ENCODE peak calls at places on chromosomes 11 and 22, in eight cellular contexts. O is NCI-H2081; Z is MCF 10A; D is stimulated activated naive CD4-positive, alpha-beta T cell; B is T-cell; C is HS-5; W is stimulated activated CD4-positive, alpha-beta T cell treated with anti-CD3 and anti-CD28 coated beads, Interleukin-4, amount 100 ng/mL, for 48 hours; S is NCI-H1092. H is an unnamed sample.

GRCh38 chr11:96474263-96474662 is 84.5 kb downstream of the JRKL start:
- DNase-seq in S (no peak), O (no peak), B (no peak), W (no peak), C (no peak), D (no peak), Z (no peak), H (no peak)

GRCh38 chr22:48372395-48372794 is 1455.3 kb downstream of the BRD1 start:
- DNase-seq in D (no peak), S (no peak), C (no peak), Z (no peak), B (no peak), O (no peak), W (no peak), H (no peak)

GRCh38 chr22:21947040-21948014 is 5.3 kb downstream of the PPM1F start:
- DNase-seq in W (no peak), Z (no peak), B (no peak), D (no peak), O (no peak), S (no peak), C (peak), H (no peak)

GRCh38 chr22:31820655-31821054 is 66.8 kb downstream of the DEPDC5 start:
- DNase-seq in Z (no peak), B (no peak), O (no peak), S (no peak), D (no peak), C (no peak), W (no peak), H (no peak)

GRCh38 chr11:72091292-72091691 is 10.6 kb downstream of the LRRC51 start:
- DNase-seq in D (peak), O (peak), S (peak), B (peak), C (no peak), Z (peak), W (no peak), H (peak)

GRCh38 chr11:114586797-114587196 is 8.8 kb downstream of the NXPE4 start:
- DNase-seq in D (no peak), Z (peak), B (no peak), S (no peak), O (no peak), W (no peak), C (no peak), H (no peak)

GRCh38 chr22:35392357-35392756 is 7.6 kb upstream of the MCM5 start:
- DNase-seq in O (no peak), D (no peak), Z (no peak), S (no peak), B (no peak), W (no peak), C (no peak), H (no peak)

GRCh38 chr11:108559340-108559739 is 34.2 kb downstream of the EXPH5 start:
- DNase-seq in S (no peak), O (no peak), D (no peak), C (peak), Z (peak), B (no peak), W (no peak), H (no peak)

GRCh38 chr22:44263547-44263946 is 49.2 kb downstream of the SHISAL1 start:
- DNase-seq in D (no peak), O (no peak), W (no peak), S (no peak), B (no peak), Z (no peak), C (no peak), H (no peak)

H was measured in NCI-H1105 treated with DMSO at 0.1 percent for 48 hours.